ENCODE peak calls at places on chromosomes 2 and 18, in seven cellular contexts. C is effector memory CD4-positive, alpha-beta T cell; S is kidney; I is psoas muscle; V is heart right ventricle; A is OCI-LY7; T is ovary. N is an unnamed sample. For H3K4me1, the result is how much of the 10 kb centered on the place peaks cover.

GRCh38 chr2:240170354-240170735 is 29.9 kb upstream of the OTOS start:
- DNase-seq in C (no peak), S (peak), I (no peak), V (no peak), A (no peak), T (no peak), N (no peak)

GRCh38 chr2:172462393-172463381 is 35.3 kb downstream of the ITGA6 start:
- DNase-seq in C (peak), S (no peak), I (no peak), V (no peak), A (peak), T (no peak), N (no peak)

GRCh38 chr2:217289909-217290283 is 430.0 kb upstream of the TNP1 start:
- DNase-seq in C (no peak), S (no peak), I (no peak), V (no peak), A (no peak), T (no peak), N (peak)

GRCh38 chr2:71886241-71886640 is 261.4 kb downstream of the CYP26B1 start:
- DNase-seq in C (no peak), S (no peak), I (no peak), V (no peak), A (no peak), T (no peak), N (no peak)

GRCh38 chr2:151826737-151827157 is 1.5 kb downstream of the ARL5A start:
- DNase-seq in C (no peak), S (no peak), I (no peak), V (no peak), A (peak), T (no peak), N (peak)

GRCh38 chr2:184644685-184645084 is 46.4 kb downstream of the ZNF804A start:
- DNase-seq in C (no peak), S (no peak), I (no peak), V (no peak), A (no peak), T (no peak), N (no peak)

GRCh38 chr2:142037744-142038143 is 93.1 kb downstream of the LRP1B start:
- DNase-seq in C (no peak), S (no peak), I (no peak), V (no peak), A (no peak), T (no peak), N (no peak)

GRCh38 chr2:68466361-68466777 is 725 bp downstream of the FBXO48 start:
- DNase-seq in C (peak), S (no peak), I (no peak), V (no peak), A (peak), T (no peak), N (peak)

GRCh38 chr2:173397539-173397938 is 42.9 kb downstream of the CDCA7 start:
- DNase-seq in C (no peak), S (no peak), I (no peak), V (no peak), A (no peak), T (no peak), N (no peak)

GRCh38 chr2:200618590-200619021 is 32.8 kb downstream of the AOX1 start:
- DNase-seq in C (no peak), S (no peak), I (no peak), V (no peak), A (peak), T (peak), N (no peak)

GRCh38 chr2:75310915-75311314 is 111.6 kb upstream of the TACR1 start:
- DNase-seq in C (no peak), S (no peak), I (no peak), V (no peak), A (no peak), T (no peak), N (no peak)

GRCh38 chr18:12946549-12947354 is 1.1 kb upstream of the SEH1L start:
- DNase-seq in C (no peak), S (peak), I (peak), V (peak), A (peak), T (peak), N (peak)

GRCh38 chr2:165952600-165953210 is 871 bp downstream of the TTC21B start:
- DNase-seq in C (no peak), S (no peak), I (no peak), V (no peak), A (peak), T (no peak), N (no peak)

GRCh38 chr2:221428896-221429295 is 143.2 kb downstream of the EPHA4 start:
- DNase-seq in C (no peak), S (no peak), I (no peak), V (no peak), A (no peak), T (no peak), N (no peak)

DNA sequence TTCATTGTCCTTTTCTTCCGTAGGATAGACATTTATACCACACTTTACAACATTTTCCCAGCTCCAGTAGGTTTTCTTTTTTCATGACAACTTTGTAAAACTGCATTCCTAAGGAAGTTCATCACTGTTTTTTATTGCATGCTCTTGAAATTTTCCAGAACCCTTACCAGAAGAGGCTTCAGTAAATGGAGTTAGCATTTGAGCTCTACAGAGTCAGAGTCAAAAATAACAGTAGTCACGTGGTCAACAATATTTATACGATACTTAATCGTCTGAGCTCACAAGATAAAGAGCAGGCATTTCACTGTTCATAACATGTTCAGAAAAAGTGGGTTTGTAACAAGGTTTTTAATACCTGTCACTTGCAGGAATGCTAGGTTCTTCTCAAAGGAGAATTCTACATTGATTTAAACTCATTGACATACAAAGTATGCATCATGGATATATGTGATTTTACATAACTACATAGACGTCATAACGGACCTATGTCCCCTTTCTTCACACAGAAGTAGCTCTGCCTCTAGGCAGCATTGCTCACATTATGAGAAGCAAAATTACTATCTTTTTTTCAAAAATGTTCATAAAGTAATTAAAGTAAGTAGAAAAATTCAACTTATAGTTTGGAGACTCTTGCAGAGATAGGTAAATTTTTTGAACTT is 187.0 kb upstream of the COL3A1 start:
- DNase-seq in C (no peak), S (no peak), I (no peak), V (no peak), A (no peak), T (no peak), N (no peak)
- H3K4me3 ChIP-seq in C (no peak), S (peak), I (peak), V (peak), A (no peak), T (no peak), N (no peak)

DNA sequence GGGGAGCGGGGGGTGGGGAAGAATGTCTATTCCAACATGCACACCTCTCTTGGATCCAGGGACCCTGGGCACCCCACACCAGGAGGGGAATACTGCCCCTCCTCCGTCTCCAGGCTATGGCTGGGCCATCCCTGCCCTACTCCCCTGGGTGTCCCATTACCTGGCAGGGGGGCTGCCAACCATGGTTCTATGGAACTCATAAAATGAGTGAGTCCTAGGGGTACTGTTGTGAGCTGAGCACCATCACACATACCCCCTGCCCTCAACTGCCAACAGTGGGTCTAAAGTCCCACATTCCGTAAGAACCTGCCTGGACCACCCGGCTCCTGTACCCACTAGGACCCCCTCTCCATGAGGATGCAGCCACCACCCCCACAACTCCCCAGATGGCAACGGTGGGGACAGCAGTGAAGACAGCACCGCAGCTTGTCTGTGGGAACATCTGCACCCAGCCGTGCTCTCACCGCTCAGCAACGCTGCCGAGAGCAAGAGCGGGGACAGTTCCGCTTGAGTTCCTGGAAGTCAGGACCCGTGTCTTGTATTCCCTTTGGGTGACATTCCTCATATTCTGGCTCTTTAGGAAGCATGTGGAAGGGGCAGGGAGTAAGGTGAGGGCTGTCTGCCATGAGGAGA is 41.5 kb downstream of the BIN1 start:
- DNase-seq in C (no peak), S (no peak), I (no peak), V (no peak), A (no peak), T (no peak), N (no peak)
- H3K4me1 ChIP-seq in C (under half), S (under half), I (half or more), V (under half), A (under half), T (under half), N (under half)

DNA sequence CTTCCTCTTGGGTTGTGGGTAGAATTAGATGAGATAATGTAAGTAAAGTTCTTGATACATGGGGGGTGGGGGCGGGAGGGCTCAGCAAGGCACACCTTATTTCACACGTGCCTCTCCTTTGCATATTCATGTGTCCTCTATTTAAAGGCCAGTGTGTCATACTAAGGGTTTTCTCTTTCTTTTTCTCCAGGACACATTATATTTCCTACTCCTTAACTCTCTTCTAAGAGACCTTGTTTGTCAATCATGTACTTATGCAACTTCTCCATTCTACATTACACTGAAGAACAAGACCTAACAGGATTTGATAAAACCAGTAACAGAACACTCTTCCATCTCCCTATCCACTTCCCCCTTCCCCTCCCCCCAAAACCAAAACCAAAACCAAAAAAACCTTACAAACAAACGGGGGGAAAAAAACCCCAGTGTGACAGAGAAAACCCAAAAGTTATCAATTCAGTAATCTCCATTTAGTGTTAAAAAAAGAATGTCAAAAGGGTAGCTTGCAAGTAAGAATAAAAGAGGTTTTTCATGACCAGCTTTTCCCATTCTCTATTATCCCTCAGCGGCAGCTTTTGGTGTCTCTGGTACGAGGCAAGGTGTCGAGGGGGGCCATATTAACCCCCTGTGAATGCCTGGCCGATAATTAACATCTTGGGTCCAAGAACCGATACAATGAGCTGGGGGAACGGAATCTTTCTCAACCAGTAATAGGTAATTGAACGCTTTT is 190.9 kb upstream of the TCF4 start:
- DNase-seq in C (no peak), S (no peak), I (no peak), V (no peak), A (no peak), T (no peak), N (no peak)
- H3K4me3 ChIP-seq in C (no peak), S (peak), I (peak), V (peak), A (peak), T (peak), N (no peak)

GRCh38 chr2:64700133-64700809 is 46.6 kb upstream of the SERTAD2 start:
- DNase-seq in C (no peak), S (no peak), I (no peak), V (no peak), A (no peak), T (no peak), N (no peak)

GRCh38 chr2:64697286-64698023 is 43.7 kb upstream of the SERTAD2 start:
- DNase-seq in C (no peak), S (no peak), I (no peak), V (no peak), A (no peak), T (no peak), N (no peak)

GRCh38 chr2:64698068-64698645 is 44.4 kb upstream of the SERTAD2 start:
- DNase-seq in C (no peak), S (no peak), I (no peak), V (no peak), A (no peak), T (no peak), N (no peak)

GRCh38 chr2:64699712-64700111 is 46.0 kb upstream of the SERTAD2 start:
- DNase-seq in C (peak), S (no peak), I (no peak), V (no peak), A (no peak), T (no peak), N (no peak)

DNA sequence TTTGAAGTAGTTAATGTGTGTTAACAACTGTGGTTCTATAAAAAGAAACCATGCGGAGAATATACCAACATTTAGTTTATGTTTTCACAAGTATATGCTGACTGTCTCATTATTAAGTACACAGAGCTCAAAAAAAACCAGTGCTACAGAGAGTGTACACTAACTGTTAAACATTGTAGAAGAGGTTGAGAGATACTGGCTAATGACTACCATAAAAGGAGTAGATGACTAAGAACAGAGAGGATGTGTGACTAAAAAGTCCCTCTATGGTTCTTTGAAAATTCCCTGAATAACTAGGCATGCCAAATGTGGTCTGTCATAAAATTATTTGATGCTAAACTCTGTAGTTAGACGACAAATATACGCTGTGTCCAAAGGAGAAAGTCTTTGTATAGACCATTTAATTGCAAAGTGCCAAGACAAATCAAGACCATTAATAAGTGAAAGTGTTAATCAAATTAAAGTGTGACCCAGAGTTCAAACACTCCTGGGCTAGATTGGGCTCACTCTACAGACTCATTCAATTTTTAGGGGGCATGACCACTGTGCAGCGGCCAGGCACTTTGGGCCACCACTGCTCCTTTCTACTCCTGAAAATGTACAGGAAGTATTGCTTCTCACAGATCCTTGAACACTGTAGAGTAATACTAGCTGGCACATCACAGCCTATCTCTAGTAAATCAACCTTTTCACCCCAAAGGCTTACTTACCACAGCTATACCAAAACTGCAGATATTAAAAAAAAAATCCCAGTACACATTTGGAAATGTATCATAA is 45.1 kb upstream of the SERTAD2 start:
- DNase-seq in C (no peak), S (no peak), I (no peak), V (no peak), A (no peak), T (no peak), N (no peak)
- H3K4me1 ChIP-seq in C (under half), S (under half), I (under half), V (under half), A (under half), T (under half), N (under half)

DNA sequence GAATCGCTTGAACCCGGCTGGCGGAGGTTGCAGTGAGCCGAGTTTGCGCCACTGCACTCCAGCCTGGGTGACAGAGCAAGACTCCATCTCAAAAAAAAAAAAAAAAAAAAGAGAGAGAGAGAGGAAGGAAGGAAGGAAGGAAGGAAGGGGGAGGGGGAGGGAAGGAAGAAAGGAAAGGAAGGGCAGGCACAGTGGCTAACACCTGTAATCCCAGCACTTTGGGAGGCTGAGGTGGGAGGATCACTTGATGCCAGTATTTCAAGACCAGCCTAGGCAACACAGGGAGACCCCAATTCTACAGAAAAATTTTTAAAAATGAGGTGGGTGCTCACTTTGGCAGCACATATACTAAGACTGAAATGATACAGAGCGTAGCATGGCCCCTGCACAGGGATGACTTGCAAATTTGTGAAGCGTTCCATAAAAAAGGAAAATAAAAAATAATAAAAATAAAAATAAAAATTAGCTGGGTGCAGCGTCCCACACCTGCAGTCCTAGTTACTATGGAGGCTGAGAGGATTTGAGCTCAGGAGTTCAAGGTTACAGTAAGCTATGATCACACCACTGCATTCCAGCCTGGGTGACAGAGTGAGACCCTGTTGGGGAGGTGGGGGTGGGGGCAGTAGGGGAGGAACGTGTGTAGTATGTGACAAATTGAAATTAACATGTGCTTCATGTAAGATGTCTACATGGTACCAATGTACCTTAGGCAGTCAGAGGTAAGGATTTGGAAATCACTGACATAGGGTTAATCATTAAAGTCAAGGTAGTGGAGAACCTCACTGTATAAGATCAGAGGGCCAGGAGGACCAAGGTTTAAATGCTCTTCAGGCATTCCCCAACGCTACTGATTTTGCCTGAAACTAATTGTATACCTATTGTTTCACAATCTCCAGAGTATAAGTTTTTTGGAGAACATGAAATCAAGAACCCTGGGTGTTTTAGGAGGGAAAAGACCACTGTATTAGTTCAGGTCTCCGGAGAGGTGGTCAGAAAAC is 1.4 kb downstream of the WDCP start:
- DNase-seq in C (no peak), S (no peak), I (no peak), V (no peak), A (no peak), T (no peak), N (no peak)
- H3K4me3 ChIP-seq in C (no peak), S (peak), I (peak), V (peak), A (peak), T (no peak), N (no peak)

DNA sequence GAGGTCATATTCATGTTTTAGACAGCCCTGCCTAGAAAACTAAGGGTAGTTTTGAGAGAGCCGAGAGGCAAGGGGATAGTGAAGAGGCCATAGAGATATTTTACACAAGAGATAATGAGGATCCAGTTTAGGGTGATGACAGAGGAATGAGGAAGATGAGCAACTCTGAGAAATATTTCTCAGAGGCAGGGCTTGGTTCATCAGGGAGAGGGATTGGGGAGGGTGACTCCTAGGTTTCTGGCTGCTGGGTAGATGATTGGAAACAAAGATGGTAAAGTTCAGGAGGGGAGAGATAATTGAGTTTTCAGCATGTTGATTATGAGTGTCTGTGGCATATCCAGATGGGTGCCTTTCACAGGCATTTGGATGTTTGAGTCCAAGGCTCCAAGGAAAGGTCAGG is 7.3 kb downstream of the MYL12B start:
- DNase-seq in C (no peak), S (no peak), I (no peak), V (no peak), A (no peak), T (no peak), N (no peak)
- H3K4me1 ChIP-seq in C (under half), S (under half), I (half or more), V (half or more), A (half or more), T (under half), N (half or more)

GRCh38 chr2:27303093-27304025 is 4.9 kb downstream of the UCN start:
- DNase-seq in C (no peak), S (no peak), I (no peak), V (peak), A (peak), T (peak), N (peak)
- H3K4me3 ChIP-seq in C (peak), S (peak), I (peak), V (peak), A (peak), T (peak), N (no peak)